ENCODE peak calls at places on chromosomes 16 and 17, in eight cellular contexts. One of them, this sample, is unnamed.

GRCh38 chr16:24255446-24256352 is at the start of gene CACNG3:
- DNase-seq in transverse colon: peak; percentile 9
- DNase-seq in heart right ventricle: peak; percentile 36
- DNase-seq in pancreas: peak; percentile 37
- DNase-seq in BE2C: peak; percentile 8
- DNase-seq in sigmoid colon: no peak
- DNase-seq in CD8-positive, alpha-beta memory T cell: peak; percentile 11
- DNase-seq in PC-9: peak; percentile 4
- DNase-seq in this sample: peak; percentile 6

GRCh38 chr17:78706271-78706915 is 75.7 kb downstream of the CYTH1 start:
- DNase-seq in transverse colon: peak; percentile 20
- DNase-seq in heart right ventricle: no peak
- DNase-seq in pancreas: no peak
- DNase-seq in BE2C: no peak
- DNase-seq in sigmoid colon: no peak
- DNase-seq in CD8-positive, alpha-beta memory T cell: no peak
- DNase-seq in PC-9: peak; percentile 66
- DNase-seq in this sample: no peak

GRCh38 chr16:5903153-5903552 is 805.6 kb upstream of the EEF2KMT start:
- DNase-seq in transverse colon: no peak
- DNase-seq in heart right ventricle: no peak
- DNase-seq in pancreas: no peak
- DNase-seq in BE2C: no peak
- DNase-seq in sigmoid colon: no peak
- DNase-seq in CD8-positive, alpha-beta memory T cell: no peak
- DNase-seq in PC-9: no peak
- DNase-seq in this sample: no peak

GRCh38 chr16:50719401-50720337 is 22.2 kb upstream of the CYLD start:
- DNase-seq in transverse colon: peak; percentile 66
- DNase-seq in heart right ventricle: no peak
- DNase-seq in pancreas: peak; percentile 38
- DNase-seq in BE2C: no peak
- DNase-seq in sigmoid colon: peak; percentile 46
- DNase-seq in CD8-positive, alpha-beta memory T cell: no peak
- DNase-seq in PC-9: peak; percentile 77
- DNase-seq in this sample: no peak

GRCh38 chr17:44155488-44155887 is 13.8 kb downstream of the HROB start:
- DNase-seq in transverse colon: no peak
- DNase-seq in heart right ventricle: no peak
- DNase-seq in pancreas: no peak
- DNase-seq in BE2C: no peak
- DNase-seq in sigmoid colon: no peak
- DNase-seq in CD8-positive, alpha-beta memory T cell: no peak
- DNase-seq in PC-9: no peak
- DNase-seq in this sample: no peak

GRCh38 chr16:59573528-59574271 is 839.6 kb upstream of the GOT2 start:
- DNase-seq in transverse colon: no peak
- DNase-seq in heart right ventricle: no peak
- DNase-seq in pancreas: no peak
- DNase-seq in BE2C: no peak
- DNase-seq in sigmoid colon: no peak
- DNase-seq in CD8-positive, alpha-beta memory T cell: no peak
- DNase-seq in PC-9: no peak
- DNase-seq in this sample: no peak

GRCh38 chr17:27367121-27367981 is 73.4 kb downstream of the WSB1 start:
- DNase-seq in transverse colon: no peak
- DNase-seq in heart right ventricle: no peak
- DNase-seq in pancreas: no peak
- DNase-seq in BE2C: no peak
- DNase-seq in sigmoid colon: peak; percentile 86
- DNase-seq in CD8-positive, alpha-beta memory T cell: no peak
- DNase-seq in PC-9: no peak
- DNase-seq in this sample: no peak

GRCh38 chr17:80844418-80844990 is 147.1 kb upstream of the CHMP6 start:
- DNase-seq in transverse colon: no peak
- DNase-seq in heart right ventricle: no peak
- DNase-seq in pancreas: no peak
- DNase-seq in BE2C: no peak
- DNase-seq in sigmoid colon: no peak
- DNase-seq in CD8-positive, alpha-beta memory T cell: no peak
- DNase-seq in PC-9: no peak
- DNase-seq in this sample: no peak

GRCh38 chr17:71970312-71970711 is 150.5 kb upstream of the SOX9 start:
- DNase-seq in transverse colon: no peak
- DNase-seq in heart right ventricle: no peak
- DNase-seq in pancreas: no peak
- DNase-seq in BE2C: no peak
- DNase-seq in sigmoid colon: no peak
- DNase-seq in CD8-positive, alpha-beta memory T cell: no peak
- DNase-seq in PC-9: peak; percentile 45
- DNase-seq in this sample: no peak

GRCh38 chr16:58001781-58002410 is 689 bp downstream of the USB1 start:
- DNase-seq in transverse colon: no peak
- DNase-seq in heart right ventricle: no peak
- DNase-seq in pancreas: no peak
- DNase-seq in BE2C: no peak
- DNase-seq in sigmoid colon: no peak
- DNase-seq in CD8-positive, alpha-beta memory T cell: no peak
- DNase-seq in PC-9: no peak
- DNase-seq in this sample: no peak

GRCh38 chr17:41518789-41519449 is at the start of gene KRT15:
- DNase-seq in transverse colon: no peak
- DNase-seq in heart right ventricle: no peak
- DNase-seq in pancreas: no peak
- DNase-seq in BE2C: no peak
- DNase-seq in sigmoid colon: no peak
- DNase-seq in CD8-positive, alpha-beta memory T cell: no peak
- DNase-seq in PC-9: no peak
- DNase-seq in this sample: no peak

GRCh38 chr16:69329369-69330285 is 761 bp downstream of the PDF start:
- DNase-seq in transverse colon: peak; percentile 39
- DNase-seq in heart right ventricle: peak; percentile 39
- DNase-seq in pancreas: peak; percentile 64
- DNase-seq in BE2C: no peak
- DNase-seq in sigmoid colon: peak; percentile 68
- DNase-seq in CD8-positive, alpha-beta memory T cell: no peak
- DNase-seq in PC-9: no peak
- DNase-seq in this sample: peak; percentile 43

GRCh38 chr16:65617421-65617820 is 495.6 kb upstream of the CDH11 start:
- DNase-seq in transverse colon: no peak
- DNase-seq in heart right ventricle: no peak
- DNase-seq in pancreas: no peak
- DNase-seq in BE2C: no peak
- DNase-seq in sigmoid colon: no peak
- DNase-seq in CD8-positive, alpha-beta memory T cell: no peak
- DNase-seq in PC-9: no peak
- DNase-seq in this sample: no peak

GRCh38 chr17:80827646-80828643 is 163.7 kb upstream of the CHMP6 start:
- DNase-seq in transverse colon: no peak
- DNase-seq in heart right ventricle: no peak
- DNase-seq in pancreas: no peak
- DNase-seq in BE2C: no peak
- DNase-seq in sigmoid colon: peak; percentile 57
- DNase-seq in CD8-positive, alpha-beta memory T cell: no peak
- DNase-seq in PC-9: peak; percentile 23
- DNase-seq in this sample: no peak

DNA sequence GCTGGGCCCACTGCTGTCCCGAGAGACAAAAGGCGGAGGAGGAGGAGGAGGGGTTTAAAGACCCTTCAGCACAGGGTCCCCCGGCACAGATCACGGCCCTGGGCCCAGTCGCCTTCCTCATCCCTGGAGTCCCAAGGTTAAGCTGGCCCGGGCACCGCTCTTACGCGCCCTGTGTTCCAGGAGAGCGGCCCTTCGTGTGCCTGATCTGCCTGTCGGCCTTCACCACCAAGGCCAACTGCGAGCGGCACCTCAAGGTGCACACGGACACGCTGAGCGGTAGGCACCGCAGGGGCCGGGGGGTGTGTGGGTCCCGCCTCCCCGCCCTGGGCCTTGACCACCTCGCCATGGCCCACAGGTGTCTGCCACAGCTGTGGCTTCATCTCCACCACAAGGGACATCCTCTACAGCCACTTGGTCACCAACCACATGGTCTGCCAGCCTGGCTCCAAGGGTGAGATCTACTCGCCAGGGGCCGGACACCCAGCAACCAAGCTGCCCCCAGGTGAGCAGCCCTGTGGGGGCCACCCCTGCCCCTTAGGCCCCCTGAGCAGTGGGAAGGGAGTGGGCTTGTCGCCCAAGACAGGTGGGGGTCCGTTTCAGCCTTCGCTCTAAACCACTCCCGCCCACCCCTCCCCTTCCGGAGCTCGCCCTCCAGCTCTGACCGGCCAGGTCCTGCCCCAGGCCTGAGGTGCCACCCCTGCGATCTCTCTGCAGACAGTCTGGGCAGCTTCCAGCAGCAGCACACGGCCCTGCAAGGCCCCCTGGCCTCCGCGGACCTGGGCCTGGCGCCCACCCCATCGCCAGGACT is 37.6 kb upstream of the ZC3H18 start:
- DNase-seq in transverse colon: no peak
- DNase-seq in heart right ventricle: peak; percentile 18
- DNase-seq in pancreas: peak; percentile 38
- DNase-seq in BE2C: no peak
- DNase-seq in sigmoid colon: no peak
- DNase-seq in CD8-positive, alpha-beta memory T cell: no peak
- DNase-seq in PC-9: no peak
- DNase-seq in this sample: no peak
- H3K4me3 ChIP-seq in transverse colon: peak overlapping the region; percentile 40
- H3K4me3 ChIP-seq in heart right ventricle: peak overlapping the region; percentile 25
- H3K4me3 ChIP-seq in pancreas: no peak overlapping the region
- H3K4me3 ChIP-seq in BE2C: no peak overlapping the region
- H3K4me3 ChIP-seq in sigmoid colon: peak overlapping the region; percentile 80
- H3K4me3 ChIP-seq in CD8-positive, alpha-beta memory T cell: no peak overlapping the region
- H3K4me3 ChIP-seq in PC-9: no peak overlapping the region
- H3K4me3 ChIP-seq in this sample: no peak overlapping the region

GRCh38 chr16:67946128-67946569 is 2.2 kb upstream of the LCAT start:
- DNase-seq in transverse colon: no peak
- DNase-seq in heart right ventricle: no peak
- DNase-seq in pancreas: no peak
- DNase-seq in BE2C: no peak
- DNase-seq in sigmoid colon: no peak
- DNase-seq in CD8-positive, alpha-beta memory T cell: no peak
- DNase-seq in PC-9: no peak
- DNase-seq in this sample: no peak
- H3K36me3 ChIP-seq in transverse colon: no peaks in the 10 kb centered on the region
- H3K36me3 ChIP-seq in heart right ventricle: peaks cover 99% of the 10 kb centered on the region
- H3K36me3 ChIP-seq in pancreas: peaks cover 22% of the 10 kb centered on the region
- H3K36me3 ChIP-seq in BE2C: no peaks in the 10 kb centered on the region
- H3K36me3 ChIP-seq in sigmoid colon: peaks cover 57% of the 10 kb centered on the region
- H3K36me3 ChIP-seq in CD8-positive, alpha-beta memory T cell: peaks cover 5% of the 10 kb centered on the region
- H3K36me3 ChIP-seq in PC-9: no peaks in the 10 kb centered on the region
- H3K36me3 ChIP-seq in this sample: peaks cover 28% of the 10 kb centered on the region

DNA sequence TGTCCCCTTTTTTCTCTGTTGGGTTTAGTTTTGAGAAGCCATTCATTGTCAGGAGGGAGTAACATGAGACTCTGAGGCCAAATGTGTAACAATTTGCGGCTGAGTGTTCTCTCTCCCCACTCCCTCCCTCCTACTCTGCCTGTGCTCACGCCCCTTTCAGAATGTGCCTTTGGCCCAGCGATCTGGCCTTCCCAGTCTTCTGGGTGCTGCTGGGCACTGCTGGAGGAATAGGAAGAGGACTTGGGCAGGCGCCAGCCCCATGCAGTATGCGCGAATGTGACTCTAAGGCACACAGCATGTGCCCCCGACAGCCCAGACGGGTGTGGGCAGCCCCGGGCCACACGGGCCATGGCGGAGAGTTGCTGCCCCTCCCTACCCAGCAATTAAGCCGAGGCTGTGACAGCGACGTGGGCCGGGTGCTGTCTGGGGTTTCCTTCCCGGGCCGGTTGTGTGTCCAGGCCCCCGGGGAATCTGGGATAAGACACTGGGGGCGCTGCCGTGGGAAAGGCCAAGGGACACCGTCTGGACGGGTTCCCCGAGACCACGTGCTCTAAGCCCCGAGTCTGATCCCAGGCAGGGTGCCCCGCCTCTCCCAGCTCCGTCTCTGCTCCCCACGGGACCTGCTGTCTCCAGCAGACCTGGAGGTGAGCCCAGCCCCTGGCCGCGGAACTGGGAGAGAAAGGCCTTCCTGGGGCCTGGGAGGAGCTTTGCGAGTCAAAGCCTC is 92.4 kb downstream of the IRX3 start:
- DNase-seq in transverse colon: peak; percentile 11
- DNase-seq in heart right ventricle: peak; percentile 91
- DNase-seq in pancreas: peak; percentile 49
- DNase-seq in BE2C: peak; percentile 61
- DNase-seq in sigmoid colon: peak; percentile 83
- DNase-seq in CD8-positive, alpha-beta memory T cell: no peak
- DNase-seq in PC-9: peak; percentile 62
- DNase-seq in this sample: no peak
- H3K4me3 ChIP-seq in transverse colon: no peak overlapping the region
- H3K4me3 ChIP-seq in heart right ventricle: no peak overlapping the region
- H3K4me3 ChIP-seq in pancreas: no peak overlapping the region
- H3K4me3 ChIP-seq in BE2C: peak overlapping the region; percentile 32
- H3K4me3 ChIP-seq in sigmoid colon: peak overlapping the region; percentile 33
- H3K4me3 ChIP-seq in CD8-positive, alpha-beta memory T cell: no peak overlapping the region
- H3K4me3 ChIP-seq in PC-9: peak overlapping the region; percentile 52
- H3K4me3 ChIP-seq in this sample: no peak overlapping the region

GRCh38 chr17:35256629-35257028 is 13.8 kb downstream of the SLFN5 start:
- DNase-seq in transverse colon: no peak
- DNase-seq in heart right ventricle: no peak
- DNase-seq in pancreas: no peak
- DNase-seq in BE2C: no peak
- DNase-seq in sigmoid colon: no peak
- DNase-seq in CD8-positive, alpha-beta memory T cell: no peak
- DNase-seq in PC-9: peak; percentile 17
- DNase-seq in this sample: no peak

GRCh38 chr17:35257080-35257701 is 14.3 kb downstream of the SLFN5 start:
- DNase-seq in transverse colon: peak; percentile 59
- DNase-seq in heart right ventricle: peak; percentile 37
- DNase-seq in pancreas: peak; percentile 81
- DNase-seq in BE2C: no peak
- DNase-seq in sigmoid colon: peak; percentile 74
- DNase-seq in CD8-positive, alpha-beta memory T cell: no peak
- DNase-seq in PC-9: peak; percentile 86
- DNase-seq in this sample: no peak

GRCh38 chr17:35254107-35254802 is 11.4 kb downstream of the SLFN5 start:
- DNase-seq in transverse colon: peak; percentile 42
- DNase-seq in heart right ventricle: no peak
- DNase-seq in pancreas: peak; percentile 18
- DNase-seq in BE2C: no peak
- DNase-seq in sigmoid colon: peak; percentile 89
- DNase-seq in CD8-positive, alpha-beta memory T cell: no peak
- DNase-seq in PC-9: peak; percentile 57
- DNase-seq in this sample: no peak

GRCh38 chr17:35252646-35253045 is 9.8 kb downstream of the SLFN5 start:
- DNase-seq in transverse colon: no peak
- DNase-seq in heart right ventricle: no peak
- DNase-seq in pancreas: no peak
- DNase-seq in BE2C: no peak
- DNase-seq in sigmoid colon: no peak
- DNase-seq in CD8-positive, alpha-beta memory T cell: no peak
- DNase-seq in PC-9: no peak
- DNase-seq in this sample: no peak

DNA sequence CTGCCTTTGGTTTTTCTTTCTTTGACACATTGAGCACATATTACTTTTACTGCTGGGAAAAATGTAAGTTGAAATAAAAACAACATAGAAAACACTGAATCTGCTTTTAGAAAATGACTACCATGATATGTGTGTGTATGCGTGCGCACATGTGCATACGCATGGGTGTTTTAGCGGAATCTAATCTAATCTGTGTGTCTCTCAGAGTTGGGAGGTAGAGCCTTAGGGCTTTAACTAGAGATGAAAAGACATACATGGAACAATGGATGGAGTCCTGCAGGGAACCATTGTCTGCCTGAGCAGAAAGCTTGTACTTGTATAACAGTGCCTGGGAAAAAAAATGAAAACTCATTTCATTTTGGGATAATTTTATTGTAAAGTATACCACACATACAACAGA is 12.4 kb downstream of the SLFN5 start:
- DNase-seq in transverse colon: no peak
- DNase-seq in heart right ventricle: no peak
- DNase-seq in pancreas: no peak
- DNase-seq in BE2C: no peak
- DNase-seq in sigmoid colon: no peak
- DNase-seq in CD8-positive, alpha-beta memory T cell: no peak
- DNase-seq in PC-9: no peak
- DNase-seq in this sample: no peak
- H3K36me3 ChIP-seq in transverse colon: no peaks in the 10 kb centered on the region
- H3K36me3 ChIP-seq in heart right ventricle: peaks cover 26% of the 10 kb centered on the region
- H3K36me3 ChIP-seq in pancreas: no peaks in the 10 kb centered on the region
- H3K36me3 ChIP-seq in BE2C: no peaks in the 10 kb centered on the region
- H3K36me3 ChIP-seq in sigmoid colon: no peaks in the 10 kb centered on the region
- H3K36me3 ChIP-seq in CD8-positive, alpha-beta memory T cell: peaks cover 33% of the 10 kb centered on the region
- H3K36me3 ChIP-seq in PC-9: no peaks in the 10 kb centered on the region
- H3K36me3 ChIP-seq in this sample: peaks cover 47% of the 10 kb centered on the region